ENCODE peak calls at places on chromosomes 2 and 18, in eight cellular contexts. One of them, this sample, is unnamed.

GRCh38 chr2:208222351-208222750 is 32.5 kb downstream of the IDH1 start:
- DNase-seq in heart right ventricle: no peak
- DNase-seq in cardiac muscle cell: no peak
- DNase-seq in left ventricle myocardium inferior: no peak
- DNase-seq in brain microvascular endothelial cell: peak; percentile 51
- DNase-seq in heart left ventricle: no peak
- DNase-seq in mesendoderm: no peak
- DNase-seq in hepatocyte: no peak
- DNase-seq in this sample: no peak

GRCh38 chr2:207530160-207531023 is 630 bp downstream of the CREB1 start:
- DNase-seq in heart right ventricle: peak; percentile 51
- DNase-seq in cardiac muscle cell: peak; percentile 46
- DNase-seq in left ventricle myocardium inferior: peak; percentile 41
- DNase-seq in brain microvascular endothelial cell: no peak
- DNase-seq in heart left ventricle: peak; percentile 61
- DNase-seq in mesendoderm: peak; percentile 51
- DNase-seq in hepatocyte: peak; percentile 54
- DNase-seq in this sample: no peak

GRCh38 chr2:200275281-200276103 is 31.0 kb upstream of the SPATS2L start:
- DNase-seq in heart right ventricle: no peak
- DNase-seq in cardiac muscle cell: no peak
- DNase-seq in left ventricle myocardium inferior: no peak
- DNase-seq in brain microvascular endothelial cell: no peak
- DNase-seq in heart left ventricle: no peak
- DNase-seq in mesendoderm: no peak
- DNase-seq in hepatocyte: no peak
- DNase-seq in this sample: no peak

GRCh38 chr18:21604711-21605110 is 4.2 kb upstream of the ESCO1 start:
- DNase-seq in heart right ventricle: no peak
- DNase-seq in cardiac muscle cell: no peak
- DNase-seq in left ventricle myocardium inferior: no peak
- DNase-seq in brain microvascular endothelial cell: no peak
- DNase-seq in heart left ventricle: no peak
- DNase-seq in mesendoderm: no peak
- DNase-seq in hepatocyte: no peak
- DNase-seq in this sample: no peak

GRCh38 chr2:201795608-201796477 is 10.5 kb upstream of the CDK15 start:
- DNase-seq in heart right ventricle: no peak
- DNase-seq in cardiac muscle cell: peak; percentile 69
- DNase-seq in left ventricle myocardium inferior: no peak
- DNase-seq in brain microvascular endothelial cell: peak; percentile 24
- DNase-seq in heart left ventricle: no peak
- DNase-seq in mesendoderm: peak; percentile 68
- DNase-seq in hepatocyte: peak; percentile 53
- DNase-seq in this sample: no peak

GRCh38 chr18:79577451-79578395 is 101.9 kb upstream of the CTDP1 start:
- DNase-seq in heart right ventricle: no peak
- DNase-seq in cardiac muscle cell: no peak
- DNase-seq in left ventricle myocardium inferior: peak; percentile 64
- DNase-seq in brain microvascular endothelial cell: peak; percentile 31
- DNase-seq in heart left ventricle: peak; percentile 80
- DNase-seq in mesendoderm: no peak
- DNase-seq in hepatocyte: no peak
- DNase-seq in this sample: peak; percentile 19

GRCh38 chr2:112047537-112048235 is 7.4 kb upstream of the TMEM87B start:
- DNase-seq in heart right ventricle: no peak
- DNase-seq in cardiac muscle cell: peak; percentile 16
- DNase-seq in left ventricle myocardium inferior: no peak
- DNase-seq in brain microvascular endothelial cell: no peak
- DNase-seq in heart left ventricle: no peak
- DNase-seq in mesendoderm: peak; percentile 99
- DNase-seq in hepatocyte: no peak
- DNase-seq in this sample: no peak

GRCh38 chr18:42706618-42707017 is 408.9 kb downstream of the RIT2 start:
- DNase-seq in heart right ventricle: no peak
- DNase-seq in cardiac muscle cell: peak; percentile 67
- DNase-seq in left ventricle myocardium inferior: no peak
- DNase-seq in brain microvascular endothelial cell: peak; percentile 0
- DNase-seq in heart left ventricle: no peak
- DNase-seq in mesendoderm: peak; percentile 45
- DNase-seq in hepatocyte: peak; percentile 43
- DNase-seq in this sample: no peak

GRCh38 chr2:158359846-158360245 is 96.7 kb downstream of the CCDC148 start:
- DNase-seq in heart right ventricle: no peak
- DNase-seq in cardiac muscle cell: no peak
- DNase-seq in left ventricle myocardium inferior: no peak
- DNase-seq in brain microvascular endothelial cell: peak; percentile 63
- DNase-seq in heart left ventricle: no peak
- DNase-seq in mesendoderm: peak; percentile 40
- DNase-seq in hepatocyte: peak; percentile 17
- DNase-seq in this sample: no peak

DNA sequence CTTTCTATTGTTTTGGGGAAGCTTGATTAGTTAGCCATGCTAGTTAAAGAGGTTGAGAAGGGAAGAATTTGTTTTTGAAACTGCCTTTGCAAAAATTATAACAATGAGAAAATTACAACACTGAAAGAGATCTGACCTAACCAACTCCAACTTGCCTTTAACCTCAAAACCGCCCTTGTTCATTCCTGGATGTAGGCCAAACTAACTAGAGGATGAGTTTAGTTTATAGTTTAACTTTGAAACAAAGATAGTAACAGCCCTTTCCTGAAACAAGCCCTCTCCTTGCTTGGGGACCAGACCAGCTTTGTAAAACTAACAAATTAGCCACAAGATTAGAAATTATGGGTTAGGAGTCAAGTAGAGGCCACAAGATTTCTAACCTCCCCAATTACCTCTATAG is 713.9 kb downstream of the CPS1 start:
- DNase-seq in heart right ventricle: no peak
- DNase-seq in cardiac muscle cell: no peak
- DNase-seq in left ventricle myocardium inferior: no peak
- DNase-seq in brain microvascular endothelial cell: no peak
- DNase-seq in heart left ventricle: no peak
- DNase-seq in mesendoderm: no peak
- DNase-seq in hepatocyte: no peak
- DNase-seq in this sample: no peak
- H3K27me3 ChIP-seq in heart right ventricle: no peaks in the 10 kb centered on the region
- H3K27me3 ChIP-seq in cardiac muscle cell: no peaks in the 10 kb centered on the region
- H3K27me3 ChIP-seq in left ventricle myocardium inferior: no peaks in the 10 kb centered on the region
- H3K27me3 ChIP-seq in brain microvascular endothelial cell: no peaks in the 10 kb centered on the region
- H3K27me3 ChIP-seq in heart left ventricle: no peaks in the 10 kb centered on the region
- H3K27me3 ChIP-seq in mesendoderm: no peaks in the 10 kb centered on the region
- H3K27me3 ChIP-seq in hepatocyte: no peaks in the 10 kb centered on the region
- H3K27me3 ChIP-seq in this sample: no peaks in the 10 kb centered on the region

GRCh38 chr2:30424231-30424630 is 22.8 kb upstream of the LCLAT1 start:
- DNase-seq in heart right ventricle: no peak
- DNase-seq in cardiac muscle cell: no peak
- DNase-seq in left ventricle myocardium inferior: no peak
- DNase-seq in brain microvascular endothelial cell: no peak
- DNase-seq in heart left ventricle: no peak
- DNase-seq in mesendoderm: no peak
- DNase-seq in hepatocyte: no peak
- DNase-seq in this sample: no peak
- H3K27me3 ChIP-seq in heart right ventricle: no peaks in the 10 kb centered on the region
- H3K27me3 ChIP-seq in cardiac muscle cell: no peaks in the 10 kb centered on the region
- H3K27me3 ChIP-seq in left ventricle myocardium inferior: no peaks in the 10 kb centered on the region
- H3K27me3 ChIP-seq in brain microvascular endothelial cell: no peaks in the 10 kb centered on the region
- H3K27me3 ChIP-seq in heart left ventricle: no peaks in the 10 kb centered on the region
- H3K27me3 ChIP-seq in mesendoderm: no peaks in the 10 kb centered on the region
- H3K27me3 ChIP-seq in hepatocyte: no peaks in the 10 kb centered on the region
- H3K27me3 ChIP-seq in this sample: no peaks in the 10 kb centered on the region

DNA sequence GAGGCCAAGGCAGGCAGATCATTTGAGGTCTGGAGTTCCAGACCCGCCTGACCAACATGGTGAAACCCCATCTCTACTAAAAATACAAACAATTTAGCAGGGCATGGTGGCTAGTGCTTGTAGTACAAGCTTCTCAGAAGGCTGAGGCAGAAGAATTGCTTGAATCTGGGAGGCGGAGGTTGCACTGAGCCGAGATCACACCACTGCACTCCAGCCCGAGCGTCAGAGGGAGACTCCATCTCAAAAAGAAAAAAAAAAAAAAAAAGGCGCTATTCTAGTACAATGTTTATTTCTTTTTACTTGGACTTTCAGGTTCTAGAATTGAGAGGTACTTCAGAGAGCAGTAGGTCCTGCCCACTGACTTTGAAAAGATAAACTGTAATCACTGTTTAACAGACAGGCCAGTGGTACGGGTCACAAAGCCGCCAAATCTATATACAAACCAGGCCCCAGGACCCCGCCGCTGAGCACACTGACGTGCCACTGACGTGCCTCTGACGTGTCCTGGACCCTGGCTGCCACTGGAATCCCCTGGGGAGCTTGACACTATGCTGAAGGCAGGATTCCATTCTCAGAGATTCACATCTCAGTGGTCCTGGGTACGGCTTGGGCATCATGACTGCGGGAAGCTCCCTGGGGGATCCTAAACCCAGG is 198.0 kb upstream of the MEIS1 start:
- DNase-seq in heart right ventricle: no peak
- DNase-seq in cardiac muscle cell: peak; percentile 54
- DNase-seq in left ventricle myocardium inferior: no peak
- DNase-seq in brain microvascular endothelial cell: no peak
- DNase-seq in heart left ventricle: no peak
- DNase-seq in mesendoderm: no peak
- DNase-seq in hepatocyte: no peak
- DNase-seq in this sample: no peak
- H3K27me3 ChIP-seq in heart right ventricle: no peaks in the 10 kb centered on the region
- H3K27me3 ChIP-seq in cardiac muscle cell: no peaks in the 10 kb centered on the region
- H3K27me3 ChIP-seq in left ventricle myocardium inferior: peaks cover 43% of the 10 kb centered on the region
- H3K27me3 ChIP-seq in brain microvascular endothelial cell: no peaks in the 10 kb centered on the region
- H3K27me3 ChIP-seq in heart left ventricle: no peaks in the 10 kb centered on the region
- H3K27me3 ChIP-seq in mesendoderm: no peaks in the 10 kb centered on the region
- H3K27me3 ChIP-seq in hepatocyte: no peaks in the 10 kb centered on the region
- H3K27me3 ChIP-seq in this sample: no peaks in the 10 kb centered on the region

GRCh38 chr2:222298000-222298310 is 843 bp downstream of the PAX3 start:
- DNase-seq in heart right ventricle: no peak
- DNase-seq in cardiac muscle cell: no peak
- DNase-seq in left ventricle myocardium inferior: no peak
- DNase-seq in brain microvascular endothelial cell: no peak
- DNase-seq in heart left ventricle: no peak
- DNase-seq in mesendoderm: no peak
- DNase-seq in hepatocyte: no peak
- DNase-seq in this sample: no peak

GRCh38 chr2:222298311-222299150 is at the start of gene PAX3:
- DNase-seq in heart right ventricle: no peak
- DNase-seq in cardiac muscle cell: peak; percentile 61
- DNase-seq in left ventricle myocardium inferior: no peak
- DNase-seq in brain microvascular endothelial cell: no peak
- DNase-seq in heart left ventricle: no peak
- DNase-seq in mesendoderm: no peak
- DNase-seq in hepatocyte: no peak
- DNase-seq in this sample: no peak

GRCh38 chr2:222297600-222297935 is 1.2 kb downstream of the PAX3 start:
- DNase-seq in heart right ventricle: no peak
- DNase-seq in cardiac muscle cell: no peak
- DNase-seq in left ventricle myocardium inferior: no peak
- DNase-seq in brain microvascular endothelial cell: no peak
- DNase-seq in heart left ventricle: no peak
- DNase-seq in mesendoderm: no peak
- DNase-seq in hepatocyte: no peak
- DNase-seq in this sample: no peak

GRCh38 chr2:222296311-222296736 is 2.5 kb downstream of the PAX3 start:
- DNase-seq in heart right ventricle: no peak
- DNase-seq in cardiac muscle cell: no peak
- DNase-seq in left ventricle myocardium inferior: no peak
- DNase-seq in brain microvascular endothelial cell: no peak
- DNase-seq in heart left ventricle: no peak
- DNase-seq in mesendoderm: no peak
- DNase-seq in hepatocyte: no peak
- DNase-seq in this sample: no peak

DNA sequence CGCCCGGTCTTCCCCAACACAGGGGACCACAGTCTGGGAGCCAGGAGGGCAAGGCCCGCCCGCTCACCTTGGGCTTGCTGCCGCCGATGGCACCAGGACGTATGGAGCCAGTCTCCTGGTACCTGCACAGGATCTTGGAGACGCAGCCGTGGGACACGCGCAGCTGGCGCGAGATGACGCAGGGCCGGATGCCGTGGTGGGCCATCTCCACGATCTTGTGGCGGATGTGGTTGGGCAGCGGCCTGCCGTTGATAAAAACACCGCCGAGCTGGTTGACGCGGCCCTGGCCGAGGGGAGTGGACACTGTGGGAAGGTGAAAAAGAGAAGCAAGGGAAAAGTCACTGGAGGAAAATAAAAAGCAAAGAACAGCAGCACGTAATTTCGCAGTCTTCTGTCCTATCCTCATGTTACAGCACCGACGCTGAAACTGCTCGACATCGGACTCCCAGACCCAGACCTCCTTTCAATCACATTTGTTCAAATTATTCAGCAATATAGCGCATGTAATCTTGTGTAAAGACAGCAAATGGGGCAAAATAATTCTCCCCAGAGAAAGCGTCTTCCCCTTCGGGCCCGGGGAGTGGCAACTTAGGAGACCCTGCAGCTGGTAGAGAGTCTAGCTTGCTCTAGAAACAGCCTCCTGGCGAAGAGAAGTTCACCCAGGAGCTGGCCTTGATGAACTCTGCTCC is 1.7 kb downstream of the PAX3 start:
- DNase-seq in heart right ventricle: no peak
- DNase-seq in cardiac muscle cell: no peak
- DNase-seq in left ventricle myocardium inferior: no peak
- DNase-seq in brain microvascular endothelial cell: no peak
- DNase-seq in heart left ventricle: no peak
- DNase-seq in mesendoderm: no peak
- DNase-seq in hepatocyte: no peak
- DNase-seq in this sample: no peak
- H3K27me3 ChIP-seq in heart right ventricle: peaks cover 43% of the 10 kb centered on the region
- H3K27me3 ChIP-seq in cardiac muscle cell: peaks cover 100% of the 10 kb centered on the region
- H3K27me3 ChIP-seq in left ventricle myocardium inferior: peaks cover 100% of the 10 kb centered on the region
- H3K27me3 ChIP-seq in brain microvascular endothelial cell: peaks cover 87% of the 10 kb centered on the region
- H3K27me3 ChIP-seq in heart left ventricle: peaks cover 100% of the 10 kb centered on the region
- H3K27me3 ChIP-seq in mesendoderm: peaks cover 92% of the 10 kb centered on the region
- H3K27me3 ChIP-seq in hepatocyte: peaks cover 99% of the 10 kb centered on the region
- H3K27me3 ChIP-seq in this sample: peaks cover 76% of the 10 kb centered on the region

GRCh38 chr2:113275556-113276215 is 3.0 kb downstream of the PAX8 start:
- DNase-seq in heart right ventricle: no peak
- DNase-seq in cardiac muscle cell: no peak
- DNase-seq in left ventricle myocardium inferior: no peak
- DNase-seq in brain microvascular endothelial cell: no peak
- DNase-seq in heart left ventricle: no peak
- DNase-seq in mesendoderm: no peak
- DNase-seq in hepatocyte: no peak
- DNase-seq in this sample: no peak
- H3K27me3 ChIP-seq in heart right ventricle: peaks cover 18% of the 10 kb centered on the region
- H3K27me3 ChIP-seq in cardiac muscle cell: peaks cover 100% of the 10 kb centered on the region
- H3K27me3 ChIP-seq in left ventricle myocardium inferior: peaks cover 90% of the 10 kb centered on the region
- H3K27me3 ChIP-seq in brain microvascular endothelial cell: peaks cover 76% of the 10 kb centered on the region
- H3K27me3 ChIP-seq in heart left ventricle: peaks cover 90% of the 10 kb centered on the region
- H3K27me3 ChIP-seq in mesendoderm: peaks cover 65% of the 10 kb centered on the region
- H3K27me3 ChIP-seq in hepatocyte: peaks cover 98% of the 10 kb centered on the region
- H3K27me3 ChIP-seq in this sample: peaks cover 70% of the 10 kb centered on the region

GRCh38 chr2:122206101-122206500 is 450.6 kb downstream of the TSN start:
- DNase-seq in heart right ventricle: no peak
- DNase-seq in cardiac muscle cell: no peak
- DNase-seq in left ventricle myocardium inferior: no peak
- DNase-seq in brain microvascular endothelial cell: no peak
- DNase-seq in heart left ventricle: no peak
- DNase-seq in mesendoderm: no peak
- DNase-seq in hepatocyte: no peak
- DNase-seq in this sample: no peak
- H3K27me3 ChIP-seq in heart right ventricle: no peaks in the 10 kb centered on the region
- H3K27me3 ChIP-seq in cardiac muscle cell: no peaks in the 10 kb centered on the region
- H3K27me3 ChIP-seq in left ventricle myocardium inferior: peaks cover 20% of the 10 kb centered on the region
- H3K27me3 ChIP-seq in brain microvascular endothelial cell: no peaks in the 10 kb centered on the region
- H3K27me3 ChIP-seq in heart left ventricle: no peaks in the 10 kb centered on the region
- H3K27me3 ChIP-seq in mesendoderm: no peaks in the 10 kb centered on the region
- H3K27me3 ChIP-seq in hepatocyte: no peaks in the 10 kb centered on the region
- H3K27me3 ChIP-seq in this sample: no peaks in the 10 kb centered on the region

This sample was measured in dorsolateral prefrontal cortex.